ENCODE peak calls at places on chromosomes 6 and 20, in six cellular contexts. One of them, this sample, is unnamed.

GRCh38 chr20:42530855-42531674 is 658.6 kb downstream of the PTPRT start:
- DNase-seq in sigmoid colon: no peak
- DNase-seq in progenitor cell of endocrine pancreas: no peak
- DNase-seq in left lung: no peak
- DNase-seq in B cell: no peak
- DNase-seq in neural crest cell: peak
- DNase-seq in this sample: no peak

GRCh38 chr6:158536891-158537798 is 22.7 kb upstream of the TMEM181 start:
- DNase-seq in sigmoid colon: no peak
- DNase-seq in progenitor cell of endocrine pancreas: peak
- DNase-seq in left lung: peak
- DNase-seq in B cell: no peak
- DNase-seq in neural crest cell: peak
- DNase-seq in this sample: peak

GRCh38 chr20:63309261-63310071 is 16.5 kb downstream of the COL20A1 start:
- DNase-seq in sigmoid colon: no peak
- DNase-seq in progenitor cell of endocrine pancreas: peak
- DNase-seq in left lung: no peak
- DNase-seq in B cell: no peak
- DNase-seq in neural crest cell: peak
- DNase-seq in this sample: peak

GRCh38 chr20:24958506-24959385 is 9.7 kb downstream of the CST7 start:
- DNase-seq in sigmoid colon: peak
- DNase-seq in progenitor cell of endocrine pancreas: no peak
- DNase-seq in left lung: no peak
- DNase-seq in B cell: no peak
- DNase-seq in neural crest cell: no peak
- DNase-seq in this sample: no peak

GRCh38 chr20:17808357-17808756 is 108.6 kb downstream of the BANF2 start:
- DNase-seq in sigmoid colon: peak
- DNase-seq in progenitor cell of endocrine pancreas: no peak
- DNase-seq in left lung: peak
- DNase-seq in B cell: no peak
- DNase-seq in neural crest cell: peak
- DNase-seq in this sample: no peak

GRCh38 chr20:47256665-47257236 is 99.7 kb downstream of the ZMYND8 start:
- DNase-seq in sigmoid colon: no peak
- DNase-seq in progenitor cell of endocrine pancreas: no peak
- DNase-seq in left lung: no peak
- DNase-seq in B cell: no peak
- DNase-seq in neural crest cell: no peak
- DNase-seq in this sample: no peak

GRCh38 chr20:20465259-20465658 is 97.4 kb downstream of the INSM1 start:
- DNase-seq in sigmoid colon: no peak
- DNase-seq in progenitor cell of endocrine pancreas: no peak
- DNase-seq in left lung: no peak
- DNase-seq in B cell: no peak
- DNase-seq in neural crest cell: no peak
- DNase-seq in this sample: no peak

GRCh38 chr6:38554700-38555413 is 84.9 kb downstream of the BTBD9 start:
- DNase-seq in sigmoid colon: no peak
- DNase-seq in progenitor cell of endocrine pancreas: no peak
- DNase-seq in left lung: no peak
- DNase-seq in B cell: no peak
- DNase-seq in neural crest cell: no peak
- DNase-seq in this sample: no peak

GRCh38 chr6:30840922-30841643 is 43.2 kb upstream of the DDR1 start:
- DNase-seq in sigmoid colon: no peak
- DNase-seq in progenitor cell of endocrine pancreas: no peak
- DNase-seq in left lung: no peak
- DNase-seq in B cell: no peak
- DNase-seq in neural crest cell: no peak
- DNase-seq in this sample: no peak

GRCh38 chr20:4781211-4781610 is 59.5 kb downstream of the PRND start:
- DNase-seq in sigmoid colon: no peak
- DNase-seq in progenitor cell of endocrine pancreas: no peak
- DNase-seq in left lung: no peak
- DNase-seq in B cell: no peak
- DNase-seq in neural crest cell: no peak
- DNase-seq in this sample: no peak

GRCh38 chr6:127690092-127690491 is 113.1 kb downstream of the C6orf58 start:
- DNase-seq in sigmoid colon: no peak
- DNase-seq in progenitor cell of endocrine pancreas: no peak
- DNase-seq in left lung: no peak
- DNase-seq in B cell: no peak
- DNase-seq in neural crest cell: no peak
- DNase-seq in this sample: no peak
- TF ChIP-seq CTCF in sigmoid colon: no peak
- TF ChIP-seq CTCF in progenitor cell of endocrine pancreas: peak
- TF ChIP-seq CTCF in left lung: no peak
- TF ChIP-seq CTCF in B cell: no peak
- TF ChIP-seq CTCF in neural crest cell: peak
- TF ChIP-seq CTCF in this sample: peak

GRCh38 chr6:137766596-137767370 is 100.3 kb upstream of the TNFAIP3 start:
- DNase-seq in sigmoid colon: no peak
- DNase-seq in progenitor cell of endocrine pancreas: no peak
- DNase-seq in left lung: no peak
- DNase-seq in B cell: no peak
- DNase-seq in neural crest cell: no peak
- DNase-seq in this sample: no peak
- TF ChIP-seq CTCF in sigmoid colon: no peak
- TF ChIP-seq CTCF in progenitor cell of endocrine pancreas: no peak
- TF ChIP-seq CTCF in left lung: no peak
- TF ChIP-seq CTCF in B cell: no peak
- TF ChIP-seq CTCF in neural crest cell: no peak
- TF ChIP-seq CTCF in this sample: no peak

GRCh38 chr6:42819803-42820508 is 38.1 kb downstream of the BICRAL start:
- DNase-seq in sigmoid colon: no peak
- DNase-seq in progenitor cell of endocrine pancreas: no peak
- DNase-seq in left lung: no peak
- DNase-seq in B cell: no peak
- DNase-seq in neural crest cell: no peak
- DNase-seq in this sample: no peak
- TF ChIP-seq CTCF in sigmoid colon: no peak
- TF ChIP-seq CTCF in progenitor cell of endocrine pancreas: peak
- TF ChIP-seq CTCF in left lung: no peak
- TF ChIP-seq CTCF in B cell: no peak
- TF ChIP-seq CTCF in neural crest cell: peak
- TF ChIP-seq CTCF in this sample: no peak

DNA sequence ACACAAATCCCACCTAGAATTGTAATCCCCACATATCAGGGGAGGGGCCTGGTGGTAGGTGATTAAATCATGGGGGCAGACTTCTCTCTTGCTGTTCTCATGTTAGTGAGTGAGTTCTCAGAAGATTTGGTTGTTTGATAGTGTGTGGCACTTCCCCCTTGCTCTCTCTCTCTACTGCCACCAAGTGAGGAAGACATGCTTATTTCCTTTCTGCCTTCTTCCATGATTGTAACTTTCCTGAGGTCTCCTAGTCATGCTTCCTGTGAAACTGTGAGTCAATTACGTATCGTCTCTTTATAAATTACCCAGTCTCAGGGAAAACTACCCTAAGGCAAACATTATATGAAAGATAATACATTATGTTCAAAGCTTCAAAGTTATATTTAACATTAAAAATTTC is 1297.5 kb upstream of the CITED2 start:
- DNase-seq in sigmoid colon: no peak
- DNase-seq in progenitor cell of endocrine pancreas: no peak
- DNase-seq in left lung: no peak
- DNase-seq in B cell: no peak
- DNase-seq in neural crest cell: no peak
- DNase-seq in this sample: no peak
- TF ChIP-seq CTCF in sigmoid colon: no peak
- TF ChIP-seq CTCF in progenitor cell of endocrine pancreas: no peak
- TF ChIP-seq CTCF in left lung: no peak
- TF ChIP-seq CTCF in B cell: no peak
- TF ChIP-seq CTCF in neural crest cell: peak
- TF ChIP-seq CTCF in this sample: no peak

DNA sequence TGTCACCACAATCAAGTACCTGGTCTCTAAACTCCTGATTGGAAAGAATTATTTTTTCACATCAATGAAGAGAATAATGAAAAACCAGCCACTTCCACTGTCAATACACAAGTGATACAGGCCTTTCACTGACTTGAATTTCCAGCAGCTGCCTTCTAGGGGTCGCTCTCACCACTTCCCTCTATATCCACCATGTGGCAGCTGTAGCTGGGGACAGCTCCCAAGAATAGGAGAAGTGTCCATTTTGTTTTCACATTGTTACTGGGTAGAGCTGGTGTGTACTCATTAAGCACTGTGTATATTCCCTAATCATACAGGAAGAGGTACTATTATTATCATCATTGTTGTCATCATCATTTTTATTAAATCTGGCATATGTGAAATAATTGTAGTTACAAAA is 438.4 kb upstream of the SPTLC3 start:
- DNase-seq in sigmoid colon: no peak
- DNase-seq in progenitor cell of endocrine pancreas: no peak
- DNase-seq in left lung: no peak
- DNase-seq in B cell: no peak
- DNase-seq in neural crest cell: peak
- DNase-seq in this sample: no peak
- TF ChIP-seq CTCF in sigmoid colon: no peak
- TF ChIP-seq CTCF in progenitor cell of endocrine pancreas: peak
- TF ChIP-seq CTCF in left lung: no peak
- TF ChIP-seq CTCF in B cell: no peak
- TF ChIP-seq CTCF in neural crest cell: peak
- TF ChIP-seq CTCF in this sample: peak

DNA sequence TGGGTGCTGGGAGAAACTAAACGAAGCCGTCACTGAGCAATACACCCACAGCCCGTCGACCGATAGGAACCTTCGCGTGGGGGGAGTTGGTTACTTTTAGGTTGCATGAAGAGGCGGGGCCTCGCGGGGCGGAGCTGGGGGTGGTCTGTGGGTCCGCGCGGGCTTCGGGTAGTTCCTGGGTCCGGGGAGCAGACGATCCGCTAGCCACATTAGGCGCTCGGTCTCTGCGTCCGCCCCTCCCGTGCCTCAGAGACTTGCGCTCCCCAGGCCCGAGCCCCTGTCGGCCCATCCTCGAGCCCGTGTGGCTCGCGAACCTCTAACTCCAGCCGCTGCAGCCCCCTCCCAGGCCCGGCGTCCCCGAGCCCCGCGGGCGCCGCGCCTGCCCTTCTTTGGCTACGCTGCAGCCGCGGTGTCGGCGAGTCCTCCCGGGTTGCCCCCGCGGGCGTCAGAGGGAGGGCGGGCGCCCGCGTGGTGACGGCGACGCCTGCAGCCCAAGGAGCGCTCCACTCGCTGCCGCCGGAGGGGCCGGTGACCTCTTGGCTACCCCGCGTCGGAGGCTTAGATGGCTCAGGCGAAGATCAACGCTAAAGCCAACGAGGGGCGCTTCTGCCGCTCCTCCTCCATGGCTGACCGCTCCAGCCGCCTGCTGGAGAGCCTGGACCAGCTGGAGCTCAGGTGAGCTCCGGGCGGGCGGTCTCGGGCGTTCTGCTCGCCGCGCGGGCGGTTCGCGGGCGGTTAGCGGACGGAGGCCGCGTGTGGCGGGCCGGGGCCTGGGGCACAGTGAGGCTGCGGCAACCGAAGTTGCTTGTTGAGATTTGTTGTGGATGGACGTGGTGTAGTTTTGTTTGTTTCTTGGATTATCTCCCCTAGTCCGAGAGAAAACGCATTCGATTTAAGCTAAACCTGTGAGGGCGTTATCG is at the start of gene BAG2:
- DNase-seq in sigmoid colon: peak
- DNase-seq in progenitor cell of endocrine pancreas: peak
- DNase-seq in left lung: peak
- DNase-seq in B cell: peak
- DNase-seq in neural crest cell: peak
- DNase-seq in this sample: peak
- TF ChIP-seq CTCF in sigmoid colon: peak
- TF ChIP-seq CTCF in progenitor cell of endocrine pancreas: peak
- TF ChIP-seq CTCF in left lung: peak
- TF ChIP-seq CTCF in B cell: no peak
- TF ChIP-seq CTCF in neural crest cell: peak
- TF ChIP-seq CTCF in this sample: no peak

GRCh38 chr6:32835167-32835893 is 3.2 kb downstream of the TAP2 start:
- DNase-seq in sigmoid colon: no peak
- DNase-seq in progenitor cell of endocrine pancreas: no peak
- DNase-seq in left lung: no peak
- DNase-seq in B cell: no peak
- DNase-seq in neural crest cell: no peak
- DNase-seq in this sample: no peak
- TF ChIP-seq CTCF in sigmoid colon: no peak
- TF ChIP-seq CTCF in progenitor cell of endocrine pancreas: no peak
- TF ChIP-seq CTCF in left lung: no peak
- TF ChIP-seq CTCF in B cell: no peak
- TF ChIP-seq CTCF in neural crest cell: no peak
- TF ChIP-seq CTCF in this sample: no peak